ENCODE peak calls at places on chromosomes 4 and X, in seven cellular contexts. I is H9, N is trophoblast cell, A is neuronal stem cell, Y is IMR-90, G is mesenchymal stem cell, C is H1. V is an unnamed sample.

GRCh38 chr4:105895609-105896460 is 564 bp downstream of the NPNT start:
- DNase-seq in C (peak), Y (no peak), A (peak), N (peak), G (peak), I (peak), V (no peak)

GRCh38 chr4:110088670-110089069 is 109.7 kb downstream of the ELOVL6 start:
- DNase-seq in A (no peak), N (no peak), I (no peak), Y (peak), C (no peak), G (peak), V (peak)

GRCh38 chr4:169342159-169342865 is 71.6 kb upstream of the SH3RF1 start:
- DNase-seq in A (no peak), Y (no peak), C (no peak), N (no peak), I (no peak), G (no peak), V (no peak)

GRCh38 chr4:3384771-3385701 is 56.7 kb upstream of the HGFAC start:
- DNase-seq in A (no peak), N (peak), G (no peak), C (peak), Y (no peak), I (no peak), V (no peak)

GRCh38 chr4:83552924-83553323 is 17.0 kb downstream of the GPAT3 start:
- DNase-seq in N (no peak), A (no peak), C (no peak), I (no peak), G (peak), Y (peak), V (no peak)

GRCh38 chr4:182808673-182809416 is 108.3 kb downstream of the DCTD start:
- DNase-seq in I (no peak), Y (peak), C (no peak), A (no peak), N (no peak), G (peak), V (no peak)

GRCh38 chr4:7295201-7295916 is 103.0 kb downstream of the SORCS2 start:
- DNase-seq in N (no peak), I (no peak), Y (no peak), G (no peak), A (no peak), C (no peak), V (no peak)

GRCh38 chrX:40539214-40540142 is 41.3 kb upstream of the ATP6AP2 start:
- DNase-seq in G (peak), N (peak), I (peak), C (peak), Y (peak), A (no peak), V (peak)

GRCh38 chr4:77193511-77194236 is 36.7 kb downstream of the CCNG2 start:
- DNase-seq in G (peak), I (peak), C (peak), N (peak), A (no peak), Y (no peak), V (peak)

GRCh38 chr4:3522651-3523050 is 9.6 kb downstream of the LRPAP1 start:
- DNase-seq in C (no peak), A (no peak), Y (no peak), G (no peak), I (no peak), N (no peak), V (no peak)

GRCh38 chr4:156983366-156983765 is 11.8 kb upstream of the PDGFC start:
- DNase-seq in C (no peak), Y (peak), G (no peak), N (peak), A (no peak), I (no peak), V (no peak)

GRCh38 chr4:166259081-166259480 is 386.0 kb downstream of the TLL1 start:
- DNase-seq in I (no peak), G (no peak), Y (no peak), N (no peak), A (no peak), C (no peak), V (no peak)

GRCh38 chrX:19886888-19887531 is 390 bp downstream of the SH3KBP1 start:
- DNase-seq in Y (no peak), N (peak), A (no peak), C (peak), G (no peak), I (no peak), V (no peak)

GRCh38 chrX:68997911-68998310 is 167.3 kb downstream of the PJA1 start:
- DNase-seq in A (no peak), C (no peak), N (no peak), Y (peak), I (no peak), G (no peak), V (no peak)

GRCh38 chr4:54998991-54999390 is 126.4 kb downstream of the KDR start:
- DNase-seq in C (no peak), I (no peak), Y (peak), N (peak), G (peak), A (no peak), V (peak)

GRCh38 chr4:80202784-80203553 is 5.7 kb downstream of the PRDM8 start:
- DNase-seq in G (peak), A (no peak), N (peak), I (peak), C (peak), Y (peak), V (peak)

GRCh38 chr4:38281416-38282071 is 321.3 kb downstream of the PTTG2 start:
- DNase-seq in C (no peak), N (no peak), I (no peak), A (no peak), Y (peak), G (peak), V (no peak)

GRCh38 chr4:38278255-38278654 is 318.1 kb downstream of the PTTG2 start:
- DNase-seq in N (no peak), A (no peak), I (no peak), G (no peak), Y (no peak), C (no peak), V (no peak)

GRCh38 chr4:38280323-38280706 is 320.1 kb downstream of the PTTG2 start:
- DNase-seq in I (no peak), G (no peak), C (no peak), Y (no peak), A (no peak), N (no peak), V (no peak)

GRCh38 chr4:38279650-38280322 is 319.6 kb downstream of the PTTG2 start:
- DNase-seq in A (no peak), I (no peak), N (no peak), Y (no peak), G (no peak), C (no peak), V (no peak)

GRCh38 chr4:38279077-38279476 is 318.9 kb downstream of the PTTG2 start:
- DNase-seq in C (no peak), G (no peak), I (no peak), Y (no peak), N (no peak), A (no peak), V (no peak)
- H3K4ac ChIP-seq in C (no peak), G (peak), I (no peak), Y (no peak), N (no peak), A (no peak), V (no peak)

GRCh38 chr4:89009107-89009506 is 47.9 kb downstream of the FAM13A start:
- DNase-seq in A (no peak), I (no peak), C (no peak), Y (no peak), G (no peak), N (peak), V (no peak)
- H3K4ac ChIP-seq in A (no peak), I (no peak), C (no peak), Y (no peak), G (no peak), N (no peak), V (no peak)

GRCh38 chr4:37223732-37224131 is 20.8 kb upstream of the NWD2 start:
- DNase-seq in G (no peak), C (no peak), Y (no peak), I (no peak), A (no peak), N (no peak), V (no peak)

GRCh38 chr4:37225778-37226177 is 18.8 kb upstream of the NWD2 start:
- DNase-seq in N (no peak), I (no peak), A (no peak), Y (no peak), C (no peak), G (no peak), V (peak)

GRCh38 chr4:37219251-37219650 is 25.3 kb upstream of the NWD2 start:
- DNase-seq in G (no peak), A (no peak), I (no peak), C (no peak), Y (no peak), N (no peak), V (no peak)

DNA sequence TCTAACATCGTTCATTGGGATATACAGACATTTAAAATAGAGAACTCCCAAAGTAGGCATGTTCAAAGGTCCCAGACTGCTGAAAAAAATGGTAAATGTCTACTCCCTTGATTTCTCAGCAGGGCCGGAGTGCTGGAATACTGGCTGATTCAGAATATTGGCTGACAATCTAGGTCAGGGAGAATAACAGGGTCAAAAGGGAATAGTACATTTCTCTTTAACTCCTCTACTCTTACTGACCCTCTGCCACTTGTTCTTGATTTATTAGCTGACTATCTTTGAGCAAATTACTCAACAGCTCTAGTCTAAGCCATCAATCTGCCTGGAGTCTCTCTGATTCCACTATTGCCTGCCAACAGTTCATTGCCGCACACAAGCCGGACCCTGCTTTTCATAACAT is 19.7 kb upstream of the NWD2 start:
- DNase-seq in G (no peak), N (no peak), C (no peak), I (no peak), Y (no peak), A (no peak), V (no peak)
- H3K4ac ChIP-seq in G (no peak), N (no peak), C (no peak), I (no peak), Y (no peak), A (no peak), V (no peak)

DNA sequence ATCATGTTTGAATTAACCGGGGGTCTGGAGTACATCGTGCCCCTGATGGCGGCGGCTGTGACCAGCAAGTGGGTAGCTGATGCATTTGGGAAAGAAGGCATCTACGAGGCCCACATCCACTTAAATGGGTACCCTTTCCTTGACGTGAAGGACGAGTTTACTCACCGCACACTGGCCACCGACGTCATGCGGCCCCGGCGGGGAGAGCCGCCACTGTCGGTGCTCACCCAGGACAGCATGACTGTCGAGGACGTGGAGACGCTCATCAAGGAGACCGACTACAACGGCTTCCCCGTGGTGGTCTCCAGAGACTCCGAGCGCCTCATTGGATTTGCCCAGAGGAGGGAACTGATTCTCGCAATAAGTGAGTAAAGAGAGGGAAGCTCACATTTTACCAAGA is 56.9 kb downstream of the CLCN4 start:
- DNase-seq in N (no peak), C (no peak), Y (no peak), A (no peak), I (no peak), G (no peak), V (no peak)
- H3K4ac ChIP-seq in N (no peak), C (no peak), Y (no peak), A (no peak), I (no peak), G (no peak), V (no peak)

DNA sequence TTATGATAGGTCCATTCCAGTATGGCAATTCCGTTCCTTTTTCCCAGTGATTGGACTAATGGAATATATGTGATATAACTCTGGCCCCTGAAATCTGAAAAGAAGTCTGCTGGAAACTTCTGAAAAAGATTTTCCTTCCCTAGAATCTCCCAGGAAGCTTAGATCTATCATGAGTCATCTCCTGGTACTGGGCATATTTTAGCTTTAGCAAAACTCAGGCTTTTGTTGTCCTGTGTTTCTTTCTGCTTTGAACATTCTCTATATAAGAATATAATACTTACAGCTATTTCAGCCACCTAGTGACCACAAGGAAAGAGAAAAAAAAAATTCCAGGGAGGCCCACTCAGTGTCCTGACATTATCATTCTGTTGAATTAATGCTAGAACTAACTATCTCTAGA is 597.2 kb upstream of the GRIA3 start:
- DNase-seq in I (no peak), C (no peak), N (no peak), G (peak), A (no peak), Y (no peak), V (no peak)
- H3K4ac ChIP-seq in I (no peak), C (no peak), N (no peak), G (no peak), A (no peak), Y (no peak), V (no peak)

GRCh38 chr4:29309050-29309449 is 1411.1 kb upstream of the PCDH7 start:
- DNase-seq in G (peak), C (no peak), I (no peak), A (no peak), N (no peak), Y (peak), V (no peak)

GRCh38 chr4:29307256-29307655 is 1412.9 kb upstream of the PCDH7 start:
- DNase-seq in Y (no peak), A (no peak), N (no peak), C (no peak), I (no peak), G (no peak), V (no peak)

GRCh38 chr4:29307755-29308154 is 1412.4 kb upstream of the PCDH7 start:
- DNase-seq in N (no peak), Y (no peak), G (no peak), I (no peak), A (no peak), C (no peak), V (no peak)

GRCh38 chr4:29310252-29310651 is 1409.9 kb upstream of the PCDH7 start:
- DNase-seq in G (no peak), Y (peak), I (no peak), A (no peak), C (no peak), N (no peak), V (no peak)

GRCh38 chr4:29304595-29304994 is 1415.6 kb upstream of the PCDH7 start:
- DNase-seq in G (peak), Y (peak), C (no peak), I (no peak), A (no peak), N (peak), V (peak)
- H3K4ac ChIP-seq in G (no peak), Y (no peak), C (no peak), I (no peak), A (no peak), N (no peak), V (no peak)

DNA sequence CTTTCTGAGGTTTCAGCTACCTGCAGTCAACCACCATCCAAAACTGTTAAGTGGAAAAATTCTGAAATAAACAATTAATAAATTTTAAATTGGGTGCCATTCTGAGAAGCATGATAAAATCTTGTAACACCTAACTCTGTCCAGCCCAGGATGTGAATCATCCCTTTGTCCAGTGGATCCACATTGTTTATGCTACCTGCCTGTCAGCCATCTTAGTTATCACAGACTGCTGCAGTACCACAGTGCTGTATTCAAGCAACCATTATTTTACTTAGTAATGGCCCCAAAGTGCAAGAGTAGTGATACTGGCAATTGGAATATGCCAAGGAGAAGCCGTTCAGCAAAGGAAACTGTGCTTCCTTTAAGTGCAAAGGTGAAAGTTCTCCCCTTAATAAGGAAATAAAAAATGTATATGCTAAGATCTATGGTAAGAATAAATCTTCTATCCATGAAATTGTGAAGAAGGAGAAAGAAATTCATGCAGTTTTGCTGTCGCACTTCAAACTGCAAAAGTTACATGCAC is 20.6 kb downstream of the CAMK2D start:
- DNase-seq in G (no peak), Y (no peak), A (no peak), N (no peak), C (no peak), I (no peak), V (no peak)
- H3K4ac ChIP-seq in G (no peak), Y (no peak), A (no peak), N (no peak), C (no peak), I (no peak), V (no peak)

GRCh38 chr4:2075987-2076907 is 17.1 kb downstream of the NAT8L start:
- DNase-seq in C (peak), I (peak), A (no peak), Y (no peak), G (no peak), N (no peak), V (no peak)

GRCh38 chr4:2076908-2077534 is 17.9 kb downstream of the NAT8L start:
- DNase-seq in A (no peak), Y (no peak), N (no peak), G (no peak), I (peak), C (no peak), V (no peak)

GRCh38 chr4:2078584-2078983 is 19.5 kb downstream of the NAT8L start:
- DNase-seq in I (no peak), G (no peak), A (no peak), N (peak), Y (no peak), C (no peak), V (no peak)

GRCh38 chr4:2079006-2079405 is 19.9 kb downstream of the NAT8L start:
- DNase-seq in C (no peak), A (no peak), N (no peak), I (peak), Y (no peak), G (no peak), V (no peak)

DNA sequence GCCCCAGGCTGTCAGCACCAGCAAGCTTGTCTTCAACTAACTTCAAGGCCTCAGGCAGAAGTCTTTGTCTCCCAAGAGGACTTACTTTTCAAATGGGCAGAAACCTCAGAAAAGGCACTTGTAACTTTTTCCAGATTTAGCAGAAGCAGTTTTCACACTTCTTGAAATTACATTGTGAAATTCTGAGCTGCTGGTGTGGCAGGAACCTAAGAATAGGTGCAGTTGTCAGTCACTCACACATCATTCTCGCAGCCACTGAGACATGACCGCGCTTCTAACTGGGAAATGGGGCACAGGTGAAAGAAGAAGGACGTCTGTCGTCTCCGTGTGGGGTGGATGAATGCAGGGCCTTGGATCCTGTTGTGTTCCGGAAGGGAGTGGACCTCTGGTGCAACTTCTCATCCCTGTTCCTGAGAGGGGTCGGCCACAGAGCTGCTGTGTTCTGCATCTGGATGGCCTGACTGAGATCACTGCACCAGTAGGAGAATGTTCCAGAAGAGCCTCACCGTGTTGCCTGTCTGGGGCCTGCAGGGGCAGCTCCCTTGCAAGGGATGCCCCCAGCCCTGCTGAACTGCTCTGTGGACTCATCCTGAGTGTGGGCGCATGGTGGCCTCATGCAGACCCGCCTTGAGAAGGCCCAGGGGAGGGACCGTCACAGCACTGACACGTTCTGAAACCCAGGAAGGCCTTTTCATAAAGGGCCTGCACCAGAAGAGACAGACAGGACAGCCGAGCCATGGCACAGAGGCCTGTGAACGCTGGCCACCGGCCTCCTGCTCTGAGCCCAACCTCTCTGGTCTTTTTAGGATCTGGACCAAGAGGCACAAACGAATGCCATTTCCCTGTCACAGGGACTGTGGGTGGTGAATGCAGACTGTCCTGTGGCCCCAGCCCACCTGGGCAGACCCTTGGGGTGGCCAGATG is 18.7 kb downstream of the NAT8L start:
- DNase-seq in N (no peak), G (no peak), A (no peak), I (peak), Y (no peak), C (no peak), V (no peak)
- H3K4ac ChIP-seq in N (no peak), G (peak), A (no peak), I (no peak), Y (no peak), C (no peak), V (no peak)

DNA sequence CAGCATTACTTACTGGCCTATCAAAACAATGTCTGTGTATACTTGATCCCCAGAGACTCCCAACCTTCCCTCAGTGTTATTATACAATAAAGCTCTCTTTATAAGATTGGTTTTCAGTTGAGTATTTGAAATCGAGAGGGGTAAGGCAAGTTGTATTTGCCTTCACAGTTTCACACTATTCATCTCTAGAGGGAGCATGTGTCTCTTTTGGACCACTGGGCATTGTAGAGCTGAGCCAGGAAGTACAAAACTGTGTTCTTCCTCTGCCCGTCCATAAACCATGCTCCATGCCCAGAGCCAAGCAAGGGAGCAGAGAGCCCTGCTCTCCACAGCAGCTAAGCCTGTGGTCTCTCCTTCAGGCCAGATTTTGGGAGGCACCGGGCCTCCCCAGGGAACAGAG is 61.5 kb upstream of the HHIP start:
- DNase-seq in N (no peak), Y (no peak), A (no peak), I (no peak), C (no peak), G (no peak), V (no peak)
- H3K4ac ChIP-seq in N (no peak), Y (no peak), A (no peak), I (no peak), C (no peak), G (no peak), V (no peak)

DNA sequence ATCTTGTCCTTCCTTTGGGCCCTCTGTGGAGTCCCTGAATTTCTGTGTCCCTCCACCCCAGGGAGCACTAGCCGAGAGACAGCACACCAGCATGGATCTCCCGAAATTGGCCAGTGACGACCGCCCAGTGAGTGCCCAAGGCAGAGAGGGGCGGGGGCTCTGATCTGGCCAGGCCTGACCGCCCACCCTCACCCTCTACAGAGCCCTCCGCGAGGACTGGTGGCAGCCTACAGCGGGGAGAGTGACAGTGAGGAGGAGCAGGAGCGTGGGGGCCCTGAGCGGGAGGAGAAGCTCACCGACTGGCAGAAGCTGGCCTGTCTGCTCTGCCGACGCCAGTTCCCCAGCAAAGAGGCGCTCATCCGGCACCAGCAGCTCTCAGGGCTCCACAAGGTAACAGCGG is 8.4 kb upstream of the UBA1 start:
- DNase-seq in C (no peak), N (no peak), G (no peak), I (no peak), Y (no peak), A (no peak), V (no peak)
- H3K4ac ChIP-seq in C (no peak), N (no peak), G (no peak), I (no peak), Y (no peak), A (no peak), V (no peak)

V was measured in mesendoderm.